ENCODE peak calls at places on chromosome 3, in five cellular contexts. T is AG04450, C is fibroblast of the aortic adventitia, L is bronchial epithelial cell, N is cardiac muscle cell. M is an unnamed sample.

GRCh38 chr3:114242947-114243346 is 5.6 kb upstream of the ZNF80 start:
- DNase-seq in T (no peak), C (no peak), L (no peak), N (no peak), M (no peak)

GRCh38 chr3:87873136-87873535 is 185.7 kb downstream of the CGGBP1 start:
- DNase-seq in T (no peak), C (peak; percentile 82), L (peak; percentile 67), N (no peak), M (no peak)

GRCh38 chr3:171788546-171789351 is 21.5 kb downstream of the PLD1 start:
- DNase-seq in T (no peak), C (peak; percentile 96), L (peak; percentile 94), N (peak; percentile 94), M (peak; percentile 95)

GRCh38 chr3:77059354-77059753 is 19.5 kb downstream of the ROBO2 start:
- DNase-seq in T (no peak), C (no peak), L (no peak), N (no peak), M (no peak)

GRCh38 chr3:56251343-56251945 is 216.8 kb downstream of the ERC2 start:
- DNase-seq in T (peak; percentile 6), C (peak; percentile 77), L (peak; percentile 52), N (peak; percentile 72), M (peak; percentile 80)

GRCh38 chr3:127671523-127672428 is 976 bp upstream of the ABTB1 start:
- DNase-seq in T (no peak), C (no peak), L (no peak), N (peak; percentile 11), M (no peak)

GRCh38 chr3:27349832-27350231 is 19.4 kb downstream of the NEK10 start:
- DNase-seq in T (no peak), C (no peak), L (peak; percentile 85), N (no peak), M (no peak)

GRCh38 chr3:193030276-193030675 is 112.6 kb upstream of the MB21D2 start:
- DNase-seq in T (no peak), C (peak; percentile 11), L (peak; percentile 29), N (peak; percentile 57), M (peak; percentile 62)

GRCh38 chr3:23239181-23240068 is 36.3 kb downstream of the UBE2E2 start:
- DNase-seq in T (no peak), C (no peak), L (no peak), N (no peak), M (peak; percentile 16)

GRCh38 chr3:128222771-128223386 is 69.6 kb downstream of the EEFSEC start:
- DNase-seq in T (no peak), C (no peak), L (peak; percentile 23), N (no peak), M (peak; percentile 8)

GRCh38 chr3:73259841-73260240 is 198.4 kb downstream of the EBLN2 start:
- DNase-seq in T (no peak), C (peak; percentile 25), L (no peak), N (no peak), M (no peak)

GRCh38 chr3:188339410-188340295 is 185.7 kb downstream of the LPP start:
- DNase-seq in T (no peak), C (no peak), L (no peak), N (no peak), M (no peak)

GRCh38 chr3:48434591-48435222 is 4.8 kb upstream of the PLXNB1 start:
- DNase-seq in T (no peak), C (no peak), L (no peak), N (no peak), M (no peak)

GRCh38 chr3:48430359-48431101 is 644 bp upstream of the PLXNB1 start:
- DNase-seq in T (no peak), C (no peak), L (no peak), N (peak; percentile 26), M (no peak)

GRCh38 chr3:48433472-48434118 is 3.7 kb upstream of the PLXNB1 start:
- DNase-seq in T (no peak), C (peak; percentile 92), L (peak; percentile 81), N (peak; percentile 36), M (no peak)

GRCh38 chr3:48431224-48432029 is 1.5 kb upstream of the PLXNB1 start:
- DNase-seq in T (no peak), C (no peak), L (no peak), N (no peak), M (no peak)

DNA sequence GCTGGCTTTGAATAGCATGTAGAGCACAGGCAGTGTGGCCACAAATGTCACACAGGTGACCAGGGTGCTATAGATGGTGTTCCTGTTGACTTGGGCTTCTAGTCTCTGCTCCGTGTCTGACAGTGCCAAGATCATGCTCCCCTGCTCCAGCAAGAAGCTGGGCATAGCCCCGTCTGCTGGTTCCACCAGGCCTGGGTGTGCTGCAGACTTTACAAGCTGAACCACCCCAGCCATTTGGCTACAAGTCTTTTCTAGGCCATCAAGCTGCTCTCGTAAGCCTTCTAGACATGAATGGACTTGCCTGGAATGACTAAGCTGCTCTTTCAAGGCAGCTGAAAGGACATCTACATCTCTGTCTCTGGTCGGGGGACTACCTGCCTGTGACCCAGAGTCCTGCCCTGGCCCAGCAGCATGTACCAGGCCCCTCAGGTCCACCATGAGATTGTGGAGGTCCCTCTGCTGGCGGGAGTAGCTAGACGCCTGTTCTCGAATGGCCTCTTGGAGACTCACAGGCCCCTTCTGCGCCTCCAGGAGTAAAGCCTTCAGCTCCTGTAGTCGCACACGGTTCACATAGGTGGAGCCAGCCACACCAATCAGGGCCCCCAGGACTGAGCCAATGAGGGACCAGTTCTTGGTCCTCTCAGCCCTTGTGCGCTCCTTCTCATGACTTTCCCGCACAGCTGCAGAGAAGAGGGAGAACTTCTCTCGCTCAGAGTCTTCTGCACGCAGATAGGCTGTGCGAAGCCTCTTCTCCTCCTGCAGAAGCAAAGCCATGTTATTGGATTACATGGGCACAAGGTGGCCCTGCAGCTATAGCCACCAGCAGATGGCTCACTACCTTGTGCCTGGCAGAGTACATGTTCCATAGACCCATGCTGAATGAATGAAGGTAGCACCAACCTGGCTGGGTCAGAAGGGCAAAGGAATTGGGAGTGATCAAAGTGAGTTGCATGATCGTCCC is 2.8 kb upstream of the PLXNB1 start:
- DNase-seq in T (no peak), C (no peak), L (peak; percentile 97), N (no peak), M (no peak)
- TF ChIP-seq CTCF in T (no peak), C (no peak), L (peak; percentile 30), N (no peak), M (peak; percentile 19)

GRCh38 chr3:24657870-24658535 is 163.4 kb upstream of the THRB start:
- DNase-seq in T (no peak), C (no peak), L (peak; percentile 49), N (no peak), M (no peak)
- H3K4me3 ChIP-seq in T (no peak overlapping the region), C (no peak overlapping the region), L (no peak overlapping the region), N (no peak overlapping the region), M (no peak overlapping the region)

GRCh38 chr3:68206524-68207117 is 552.2 kb upstream of the SUCLG2 start:
- DNase-seq in T (no peak), C (no peak), L (no peak), N (no peak), M (no peak)
- TF ChIP-seq CTCF in T (peak; percentile 22), C (no peak), L (no peak), N (no peak), M (no peak)

GRCh38 chr3:81154611-81155143 is 606.8 kb downstream of the GBE1 start:
- DNase-seq in T (no peak), C (no peak), L (no peak), N (no peak), M (no peak)
- H3K4me3 ChIP-seq in T (no peak overlapping the region), C (no peak overlapping the region), L (no peak overlapping the region), N (no peak overlapping the region), M (no peak overlapping the region)

DNA sequence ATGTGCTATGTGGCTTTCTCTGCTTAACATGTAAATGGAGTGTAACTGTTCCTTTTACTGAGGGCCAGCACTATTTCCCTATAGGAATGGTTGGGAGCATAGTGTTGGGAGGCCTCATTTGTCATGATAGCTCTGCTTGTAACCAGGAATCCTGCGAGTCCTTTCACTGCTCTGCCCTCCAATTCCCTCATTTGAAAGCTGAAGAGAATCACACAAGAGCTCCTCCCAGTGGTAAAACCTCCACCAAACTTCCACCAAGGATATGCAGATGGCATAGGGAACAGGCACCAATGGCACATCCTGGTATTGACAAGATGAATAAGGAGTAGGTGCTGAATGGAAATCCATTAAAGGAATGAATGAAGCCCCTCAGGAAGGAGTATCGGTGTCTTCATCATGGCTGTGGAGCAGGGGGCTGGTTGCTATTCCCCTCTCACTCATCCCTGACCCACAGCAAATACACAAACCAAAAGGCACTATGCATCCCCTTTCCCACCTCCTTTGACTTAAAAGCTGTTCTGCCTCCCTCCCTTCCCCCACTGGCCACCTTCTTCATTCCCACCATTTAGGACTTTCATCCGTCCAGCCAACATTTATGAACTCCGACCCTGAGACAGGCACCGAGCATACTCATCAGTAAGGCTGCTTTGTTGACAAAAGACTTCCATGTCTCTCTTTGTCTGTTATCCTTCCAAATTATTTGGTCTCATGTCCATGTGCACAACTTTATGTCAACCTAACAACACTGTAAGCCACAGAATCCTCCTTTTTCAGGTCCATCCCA is 560.8 kb downstream of the FOXP1 start:
- DNase-seq in T (no peak), C (peak; percentile 15), L (no peak), N (peak; percentile 40), M (peak; percentile 53)
- TF ChIP-seq CTCF in T (peak; percentile 16), C (peak; percentile 28), L (peak; percentile 34), N (peak; percentile 36), M (peak; percentile 29)

GRCh38 chr3:184230081-184230602 is 757 bp downstream of the VWA5B2 start:
- DNase-seq in T (no peak), C (no peak), L (no peak), N (no peak), M (no peak)

GRCh38 chr3:184231671-184232070 is 2.3 kb downstream of the VWA5B2 start:
- DNase-seq in T (no peak), C (no peak), L (no peak), N (peak; percentile 23), M (no peak)

GRCh38 chr3:184228376-184229137 is 828 bp upstream of the VWA5B2 start:
- DNase-seq in T (no peak), C (no peak), L (no peak), N (no peak), M (no peak)

GRCh38 chr3:184229424-184230080 is at the start of gene VWA5B2:
- DNase-seq in T (no peak), C (no peak), L (peak; percentile 8), N (peak; percentile 32), M (no peak)

DNA sequence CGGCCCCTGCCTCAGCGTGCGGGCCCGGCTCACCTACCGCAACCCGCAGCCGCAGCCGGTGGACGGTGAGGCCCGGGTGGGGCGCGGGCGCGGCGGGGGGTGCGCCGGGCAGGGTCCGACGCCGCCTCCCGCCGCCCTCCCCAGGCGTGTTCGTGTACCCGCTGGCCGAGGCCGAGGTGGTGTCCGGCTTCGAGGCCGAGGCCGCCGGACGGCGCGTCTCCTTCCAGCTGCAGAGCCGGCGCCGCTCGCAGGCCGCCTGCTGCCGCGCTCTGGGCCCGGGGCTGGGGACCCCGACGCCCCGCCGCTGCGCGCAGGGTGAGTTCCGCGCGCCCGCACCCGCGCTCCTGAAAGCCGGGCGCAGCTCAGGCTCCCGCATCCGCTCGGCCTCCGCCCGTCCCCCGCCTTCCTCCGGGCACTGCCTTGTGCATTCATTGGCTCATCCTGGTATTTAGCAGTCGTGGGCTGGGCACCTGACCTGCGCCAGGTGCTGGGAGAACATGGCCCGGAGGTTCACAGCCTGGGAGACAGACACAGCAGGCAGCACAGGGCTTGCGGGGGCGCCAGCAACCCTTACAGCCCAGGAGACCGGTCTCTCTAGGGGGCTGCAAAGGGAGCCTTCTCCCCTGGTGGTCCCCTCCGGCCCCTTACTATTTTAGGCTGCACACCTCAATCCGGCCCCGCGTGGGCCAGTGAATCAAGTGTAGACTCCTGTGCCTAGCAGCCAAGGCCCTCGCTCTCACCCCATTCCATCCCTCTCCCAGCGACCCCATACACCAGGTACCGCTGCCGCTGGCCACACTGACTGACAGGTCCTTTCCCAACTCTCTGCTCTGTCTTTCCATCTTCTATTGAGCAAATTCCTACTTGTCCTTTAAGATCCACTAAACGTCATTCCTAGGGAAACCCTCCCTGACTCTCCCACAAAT is 1.5 kb downstream of the VWA5B2 start:
- DNase-seq in T (no peak), C (no peak), L (peak; percentile 32), N (no peak), M (no peak)
- H3K4me3 ChIP-seq in T (no peak overlapping the region), C (no peak overlapping the region), L (no peak overlapping the region), N (peak overlapping the region; percentile 14), M (no peak overlapping the region)